ENCODE peak calls at places on chromosomes 4 and X, in four cellular contexts. T is HepG2, S is K562, N is GM12878. B is an unnamed sample.

GRCh38 chrX:111779582-111779981 is 96.4 kb upstream of the TRPC5OS start:
- DNase-seq in S (no peak), T (no peak), N (no peak), B (no peak)

GRCh38 chr4:99462875-99463464 is 27.8 kb upstream of the ADH7 start:
- DNase-seq in N (peak), T (peak), S (peak), B (peak)

GRCh38 chrX:14064632-14065432 is 35.1 kb upstream of the GEMIN8 start:
- DNase-seq in T (no peak), N (no peak), S (peak), B (peak)

GRCh38 chrX:46072776-46073175 is 472.4 kb downstream of the ZNF674 start:
- DNase-seq in S (no peak), N (no peak), T (no peak), B (no peak)

GRCh38 chr4:119532319-119532718 is 96.3 kb downstream of the PDE5A start:
- DNase-seq in T (no peak), N (no peak), S (no peak), B (no peak)

GRCh38 chr4:73855406-73855805 is 2.3 kb downstream of the PF4V1 start:
- DNase-seq in T (no peak), S (no peak), N (no peak), B (no peak)

GRCh38 chr4:140971077-140971792 is 162.0 kb downstream of the RNF150 start:
- DNase-seq in S (no peak), N (no peak), T (no peak), B (no peak)

GRCh38 chrX:14476169-14476568 is 53.2 kb upstream of the GLRA2 start:
- DNase-seq in N (no peak), S (no peak), T (no peak), B (no peak)

GRCh38 chr4:111492501-111492900 is 652.8 kb upstream of the FAM241A start:
- DNase-seq in T (no peak), S (no peak), N (no peak), B (no peak)

GRCh38 chrX:122572461-122572860 is 611.6 kb upstream of the GRIA3 start:
- DNase-seq in S (no peak), N (no peak), T (no peak), B (no peak)

GRCh38 chrX:85379174-85379907 is at the start of gene POF1B:
- DNase-seq in N (peak), T (no peak), S (no peak), B (no peak)

GRCh38 chrX:115284877-115285276 is 4.6 kb upstream of the LUZP4 start:
- DNase-seq in N (no peak), S (no peak), T (no peak), B (no peak)

GRCh38 chr4:156971623-156972369 is at the start of gene PDGFC:
- DNase-seq in T (peak), S (peak), N (no peak), B (peak)

GRCh38 chr4:147789596-147789995 is 57.7 kb downstream of the ARHGAP10 start:
- DNase-seq in S (no peak), N (no peak), T (no peak), B (no peak)

GRCh38 chr4:71857713-71858451 is 74.0 kb upstream of the GC start:
- DNase-seq in T (no peak), S (peak), N (no peak), B (peak)

GRCh38 chrX:137033774-137034507 is at the start of gene GPR101:
- DNase-seq in T (no peak), N (no peak), S (no peak), B (no peak)

GRCh38 chr4:15779336-15779735 is 1.2 kb downstream of the CD38 start:
- DNase-seq in S (no peak), T (peak), N (no peak), B (no peak)

GRCh38 chrX:24294619-24295018 is 19.2 kb downstream of the SUPT20HL2 start:
- DNase-seq in T (no peak), N (no peak), S (no peak), B (peak)

GRCh38 chr4:176099314-176099713 is 33.7 kb downstream of the WDR17 start:
- DNase-seq in N (no peak), T (no peak), S (no peak), B (no peak)

GRCh38 chrX:118839334-118839958 is 15.8 kb downstream of the ZCCHC12 start:
- DNase-seq in N (no peak), S (peak), T (peak), B (peak)

GRCh38 chrX:132292753-132293152 is 73.5 kb upstream of the RAP2C start:
- DNase-seq in N (peak), T (peak), S (peak), B (peak)

GRCh38 chr4:1765409-1766335 is 27.4 kb upstream of the FGFR3 start:
- DNase-seq in T (no peak), N (no peak), S (no peak), B (no peak)

GRCh38 chr4:155085843-155086530 is 122.4 kb upstream of the NPY2R start:
- DNase-seq in T (no peak), N (no peak), S (no peak), B (no peak)

GRCh38 chrX:128504496-128504895 is 452.3 kb upstream of the ACTRT1 start:
- DNase-seq in T (no peak), S (no peak), N (no peak), B (no peak)

GRCh38 chrX:120769576-120770341 is 105.9 kb downstream of the CT47B1 start:
- DNase-seq in N (no peak), T (peak), S (no peak), B (no peak)

GRCh38 chrX:129959493-129959832 is 23.0 kb upstream of the BCORL1 start:
- DNase-seq in T (no peak), N (no peak), S (peak), B (no peak)

GRCh38 chr4:90841676-90842075 is 714.5 kb downstream of the CCSER1 start:
- DNase-seq in T (no peak), N (no peak), S (no peak), B (no peak)

GRCh38 chr4:187965726-187966125 is 29.8 kb upstream of the ZFP42 start:
- DNase-seq in T (no peak), S (no peak), N (no peak), B (no peak)

GRCh38 chrX:56793533-56794320 is 64.7 kb downstream of the NBDY start:
- DNase-seq in T (no peak), S (no peak), N (no peak), B (no peak)

GRCh38 chr4:173337463-173337862 is 3.3 kb upstream of the HMGB2 start:
- DNase-seq in S (no peak), T (no peak), N (no peak), B (no peak)

GRCh38 chr4:139443661-139444060 is 10.3 kb upstream of the RAB33B start:
- DNase-seq in T (no peak), N (no peak), S (no peak), B (no peak)

GRCh38 chr4:133720001-133720400 is 481.6 kb downstream of the PABPC4L start:
- DNase-seq in N (no peak), T (no peak), S (no peak), B (no peak)

GRCh38 chrX:12814434-12814833 is 23.2 kb downstream of the PRPS2 start:
- DNase-seq in N (peak), T (peak), S (peak), B (peak)

GRCh38 chrX:152822383-152823086 is 8.0 kb downstream of the CETN2 start:
- DNase-seq in S (no peak), T (no peak), N (no peak), B (no peak)
- TF ChIP-seq FOXK2 in S (no peak), T (no peak), N (no peak), B (no peak)

GRCh38 chr4:86007042-86007441 is 352.8 kb downstream of the MAPK10 start:
- DNase-seq in N (no peak), T (no peak), S (no peak), B (no peak)
- TF ChIP-seq FOXK2 in N (no peak), T (no peak), S (no peak), B (no peak)

GRCh38 chrX:83508006-83508405 is at the start of gene POU3F4:
- DNase-seq in S (no peak), N (no peak), T (no peak), B (no peak)
- TF ChIP-seq FOXK2 in S (no peak), N (no peak), T (no peak), B (no peak)

DNA sequence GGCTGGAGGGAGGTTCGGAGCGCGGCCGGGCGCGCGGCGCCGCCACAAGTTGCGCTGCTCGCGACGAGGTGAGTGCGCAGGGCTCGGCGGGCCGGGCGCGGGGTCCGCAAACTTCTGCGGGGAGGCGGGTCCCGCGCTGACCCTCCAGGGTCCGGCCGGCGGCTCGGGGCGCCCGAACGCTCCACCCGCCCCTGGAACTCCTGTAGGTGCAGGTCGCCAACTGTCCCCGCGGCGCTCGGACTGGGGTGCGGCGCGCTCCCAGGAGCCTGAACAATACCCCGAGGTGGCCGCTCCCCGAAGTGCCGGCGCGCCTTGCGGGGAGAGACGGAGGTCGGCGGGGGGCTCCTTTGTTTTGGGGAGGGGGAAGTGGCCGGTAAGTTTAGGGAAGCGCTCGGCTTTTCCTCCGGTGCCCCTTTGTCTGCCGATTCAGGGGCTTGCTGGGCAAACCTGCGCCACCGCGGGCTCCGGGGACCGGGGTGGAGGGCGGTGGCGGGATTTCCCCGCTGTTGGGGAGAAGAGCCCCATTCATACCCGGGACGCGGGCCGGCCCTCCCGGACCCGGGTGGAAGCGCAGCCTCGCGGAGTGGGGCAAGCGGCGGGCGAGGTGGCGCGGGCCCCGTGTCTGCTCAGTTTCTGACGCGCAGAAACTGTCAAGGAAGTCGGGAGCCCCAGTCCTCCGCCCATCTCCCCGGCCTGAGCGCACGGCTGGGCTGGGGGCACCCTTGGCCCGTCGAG is 689 bp downstream of the TBL1X start:
- DNase-seq in S (peak), N (no peak), T (no peak), B (peak)
- TF ChIP-seq FOXK2 in S (no peak), N (no peak), T (no peak), B (no peak)

DNA sequence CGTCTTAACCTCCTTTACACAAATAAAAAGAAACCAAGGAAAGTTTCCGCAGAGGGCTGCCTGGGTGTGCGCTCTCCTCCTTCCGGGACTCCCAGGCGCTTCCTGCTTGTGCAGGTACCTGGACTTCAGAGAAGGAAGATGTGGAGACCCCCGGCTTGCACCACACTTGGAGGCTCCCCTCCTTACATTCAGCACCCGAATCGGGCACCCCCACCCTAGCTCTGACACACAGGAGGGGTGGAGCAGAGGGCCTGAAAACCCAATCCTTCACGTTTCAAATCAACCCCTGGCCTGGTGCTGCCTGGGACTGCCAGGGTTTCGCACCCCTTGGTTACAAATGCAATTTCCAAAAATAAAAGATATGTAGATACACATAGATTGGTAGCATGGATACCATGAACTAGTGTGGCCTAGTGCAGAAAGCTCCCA is 3.1 kb downstream of the NKX3-2 start:
- DNase-seq in N (no peak), S (no peak), T (no peak), B (no peak)
- TF ChIP-seq FOXK2 in N (no peak), S (no peak), T (no peak), B (no peak)

DNA sequence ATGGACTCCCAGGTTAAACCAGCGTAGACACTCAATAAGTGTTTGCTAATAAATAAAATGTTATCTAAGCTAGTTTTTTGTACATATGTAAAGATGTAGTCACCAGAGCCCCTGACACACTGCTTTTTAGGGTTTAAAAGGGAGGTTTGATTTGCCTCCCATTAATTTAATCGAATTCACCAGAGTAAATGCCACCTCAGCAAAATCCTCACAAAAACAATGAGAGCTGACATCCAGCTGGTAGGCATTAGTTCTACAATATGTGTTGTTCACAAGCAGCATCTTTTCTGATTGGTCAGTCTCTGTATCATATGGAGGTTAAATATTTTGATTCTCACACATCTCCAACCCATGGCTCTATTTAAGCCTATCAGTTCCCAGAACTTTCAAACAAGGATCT is 382.6 kb downstream of the CENPC start:
- DNase-seq in N (no peak), T (no peak), S (no peak), B (no peak)
- TF ChIP-seq FOXK2 in N (no peak), T (no peak), S (no peak), B (no peak)

DNA sequence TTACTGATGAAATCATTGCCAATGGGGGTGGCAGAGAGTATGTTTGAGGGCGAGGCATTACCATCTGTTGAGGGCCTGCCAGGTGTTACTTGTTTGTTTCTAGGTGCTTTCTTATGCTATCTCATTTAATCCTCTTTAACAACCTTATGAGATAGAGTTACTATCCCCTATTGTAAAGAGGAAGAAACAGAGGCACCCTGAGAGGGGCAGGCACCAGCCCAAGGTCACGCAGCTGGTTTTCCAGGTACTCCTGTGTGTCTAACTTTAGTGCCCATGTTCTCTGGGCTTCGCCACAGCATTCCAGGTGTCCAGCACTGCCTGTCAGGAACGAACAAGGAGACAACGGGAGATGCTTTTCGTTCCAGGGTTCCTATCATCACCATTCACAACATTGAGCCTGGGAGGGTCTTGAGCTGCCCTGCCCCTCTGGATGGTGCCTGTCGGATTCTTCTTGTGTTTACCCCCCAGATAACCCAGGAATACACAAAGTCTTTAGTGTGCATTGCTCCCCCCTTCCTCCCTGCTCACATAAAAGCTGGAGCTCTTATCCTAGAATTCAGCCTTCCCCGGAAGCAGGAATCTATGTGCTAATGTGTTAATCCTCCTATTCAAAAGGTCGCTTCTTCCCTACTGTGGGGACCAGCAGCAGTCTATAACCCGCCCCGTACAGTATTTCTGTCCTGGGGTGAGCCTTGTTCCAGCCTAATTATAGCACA is 24.9 kb upstream of the GPC4 start:
- DNase-seq in N (no peak), T (no peak), S (no peak), B (no peak)
- TF ChIP-seq FOXK2 in N (no peak), T (no peak), S (no peak), B (no peak)

DNA sequence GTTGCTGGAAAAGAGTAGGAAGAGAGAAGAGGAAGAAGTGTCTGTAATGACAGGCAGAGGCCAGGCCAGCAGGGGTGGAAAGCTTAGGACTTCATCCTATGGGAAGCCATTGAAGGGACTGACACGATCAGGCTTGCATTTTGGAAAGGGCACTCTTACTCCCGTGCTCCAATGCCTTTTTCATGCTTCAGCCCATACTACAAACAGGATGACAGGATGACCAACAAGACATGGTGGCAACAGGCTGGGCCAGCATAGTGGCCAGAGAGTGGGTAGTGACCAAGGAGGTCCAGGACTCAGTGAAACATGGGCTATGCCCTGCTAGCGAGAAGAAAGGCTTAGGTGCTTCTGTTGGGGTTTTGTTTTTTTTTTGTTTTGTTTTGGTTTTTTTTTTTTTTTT is 2.6 kb upstream of the KLF3 start:
- DNase-seq in S (no peak), N (no peak), T (no peak), B (no peak)
- TF ChIP-seq FOXK2 in S (no peak), N (no peak), T (no peak), B (no peak)